ENCODE peak calls at places on chromosomes 1 and 21, in ten cellular contexts. One of them, this sample, is unnamed.

GRCh38 chr1:62688687-62689085 is 500 bp upstream of the DOCK7 start:
- DNase-seq in lower leg skin: no peak
- DNase-seq in uterus: no peak
- DNase-seq in pancreas: no peak
- DNase-seq in Calu3: no peak
- DNase-seq in RWPE2: no peak
- DNase-seq in GM13977: no peak
- DNase-seq in fibroblast of villous mesenchyme: peak
- DNase-seq in IMR-90: peak
- DNase-seq in cardiac muscle cell: no peak
- DNase-seq in this sample: no peak

GRCh38 chr1:50830621-50831020 is 129.4 kb downstream of the FAF1 start:
- DNase-seq in fibroblast of villous mesenchyme: no peak
- DNase-seq in cardiac muscle cell: no peak
- DNase-seq in pancreas: no peak
- DNase-seq in RWPE2: no peak
- DNase-seq in uterus: no peak
- DNase-seq in Calu3: no peak
- DNase-seq in IMR-90: peak
- DNase-seq in GM13977: no peak
- DNase-seq in lower leg skin: no peak
- DNase-seq in this sample: no peak

GRCh38 chr1:60859111-60859510 is 223.2 kb upstream of the NFIA start:
- DNase-seq in Calu3: no peak
- DNase-seq in RWPE2: no peak
- DNase-seq in GM13977: no peak
- DNase-seq in IMR-90: no peak
- DNase-seq in pancreas: no peak
- DNase-seq in uterus: no peak
- DNase-seq in lower leg skin: no peak
- DNase-seq in cardiac muscle cell: no peak
- DNase-seq in fibroblast of villous mesenchyme: no peak
- DNase-seq in this sample: no peak

GRCh38 chr1:97050501-97050900 is 328.9 kb downstream of the PTBP2 start:
- DNase-seq in cardiac muscle cell: peak
- DNase-seq in Calu3: peak
- DNase-seq in lower leg skin: no peak
- DNase-seq in GM13977: no peak
- DNase-seq in uterus: no peak
- DNase-seq in RWPE2: no peak
- DNase-seq in fibroblast of villous mesenchyme: peak
- DNase-seq in pancreas: no peak
- DNase-seq in IMR-90: peak
- DNase-seq in this sample: no peak

GRCh38 chr1:89198500-89199072 is at the start of gene GBP4:
- DNase-seq in GM13977: peak
- DNase-seq in RWPE2: no peak
- DNase-seq in uterus: peak
- DNase-seq in cardiac muscle cell: peak
- DNase-seq in pancreas: peak
- DNase-seq in IMR-90: peak
- DNase-seq in lower leg skin: no peak
- DNase-seq in Calu3: peak
- DNase-seq in fibroblast of villous mesenchyme: peak
- DNase-seq in this sample: peak

GRCh38 chr1:167111853-167112455 is 18.1 kb downstream of the STYXL2 start:
- DNase-seq in pancreas: no peak
- DNase-seq in RWPE2: no peak
- DNase-seq in cardiac muscle cell: no peak
- DNase-seq in IMR-90: no peak
- DNase-seq in GM13977: no peak
- DNase-seq in uterus: no peak
- DNase-seq in fibroblast of villous mesenchyme: no peak
- DNase-seq in lower leg skin: no peak
- DNase-seq in Calu3: no peak
- DNase-seq in this sample: no peak

GRCh38 chr1:923131-923990 is at the start of gene SAMD11:
- DNase-seq in uterus: peak
- DNase-seq in Calu3: peak
- DNase-seq in pancreas: peak
- DNase-seq in IMR-90: peak
- DNase-seq in lower leg skin: no peak
- DNase-seq in GM13977: no peak
- DNase-seq in fibroblast of villous mesenchyme: peak
- DNase-seq in RWPE2: no peak
- DNase-seq in cardiac muscle cell: peak
- DNase-seq in this sample: peak

GRCh38 chr1:1173061-1173792 is 453 bp upstream of the TTLL10 start:
- DNase-seq in uterus: no peak
- DNase-seq in Calu3: no peak
- DNase-seq in fibroblast of villous mesenchyme: no peak
- DNase-seq in lower leg skin: no peak
- DNase-seq in IMR-90: no peak
- DNase-seq in RWPE2: no peak
- DNase-seq in cardiac muscle cell: no peak
- DNase-seq in GM13977: no peak
- DNase-seq in pancreas: peak
- DNase-seq in this sample: no peak

GRCh38 chr21:36127250-36127904 is 7.5 kb upstream of the CBR3 start:
- DNase-seq in cardiac muscle cell: no peak
- DNase-seq in uterus: no peak
- DNase-seq in fibroblast of villous mesenchyme: no peak
- DNase-seq in Calu3: no peak
- DNase-seq in IMR-90: no peak
- DNase-seq in RWPE2: no peak
- DNase-seq in pancreas: no peak
- DNase-seq in GM13977: no peak
- DNase-seq in lower leg skin: no peak
- DNase-seq in this sample: peak

GRCh38 chr21:37164742-37165141 is 91.7 kb downstream of the TTC3 start:
- DNase-seq in fibroblast of villous mesenchyme: peak
- DNase-seq in GM13977: no peak
- DNase-seq in lower leg skin: no peak
- DNase-seq in RWPE2: no peak
- DNase-seq in Calu3: no peak
- DNase-seq in pancreas: no peak
- DNase-seq in uterus: no peak
- DNase-seq in cardiac muscle cell: no peak
- DNase-seq in IMR-90: no peak
- DNase-seq in this sample: no peak

GRCh38 chr21:41885341-41886024 is 6.3 kb upstream of the PRDM15 start:
- DNase-seq in lower leg skin: no peak
- DNase-seq in uterus: no peak
- DNase-seq in pancreas: no peak
- DNase-seq in Calu3: no peak
- DNase-seq in cardiac muscle cell: peak
- DNase-seq in RWPE2: no peak
- DNase-seq in IMR-90: peak
- DNase-seq in fibroblast of villous mesenchyme: peak
- DNase-seq in GM13977: peak
- DNase-seq in this sample: no peak

GRCh38 chr1:94335950-94336349 is 82.2 kb upstream of the ABCD3 start:
- DNase-seq in cardiac muscle cell: peak
- DNase-seq in fibroblast of villous mesenchyme: peak
- DNase-seq in GM13977: peak
- DNase-seq in lower leg skin: peak
- DNase-seq in RWPE2: no peak
- DNase-seq in Calu3: peak
- DNase-seq in pancreas: no peak
- DNase-seq in IMR-90: peak
- DNase-seq in uterus: peak
- DNase-seq in this sample: peak

GRCh38 chr1:209661081-209661480 is 8.9 kb upstream of the LAMB3 start:
- DNase-seq in lower leg skin: no peak
- DNase-seq in uterus: no peak
- DNase-seq in Calu3: no peak
- DNase-seq in GM13977: no peak
- DNase-seq in IMR-90: no peak
- DNase-seq in fibroblast of villous mesenchyme: peak
- DNase-seq in pancreas: no peak
- DNase-seq in RWPE2: no peak
- DNase-seq in cardiac muscle cell: no peak
- DNase-seq in this sample: no peak

GRCh38 chr1:209657918-209658317 is 5.7 kb upstream of the LAMB3 start:
- DNase-seq in fibroblast of villous mesenchyme: no peak
- DNase-seq in RWPE2: no peak
- DNase-seq in uterus: no peak
- DNase-seq in cardiac muscle cell: no peak
- DNase-seq in lower leg skin: no peak
- DNase-seq in IMR-90: no peak
- DNase-seq in Calu3: no peak
- DNase-seq in pancreas: no peak
- DNase-seq in GM13977: no peak
- DNase-seq in this sample: no peak

GRCh38 chr1:209662879-209663327 is 10.7 kb upstream of the LAMB3 start:
- DNase-seq in lower leg skin: no peak
- DNase-seq in cardiac muscle cell: no peak
- DNase-seq in RWPE2: no peak
- DNase-seq in Calu3: no peak
- DNase-seq in IMR-90: no peak
- DNase-seq in GM13977: no peak
- DNase-seq in fibroblast of villous mesenchyme: no peak
- DNase-seq in uterus: no peak
- DNase-seq in pancreas: no peak
- DNase-seq in this sample: no peak

GRCh38 chr1:209657140-209657879 is 5.1 kb upstream of the LAMB3 start:
- DNase-seq in fibroblast of villous mesenchyme: no peak
- DNase-seq in lower leg skin: no peak
- DNase-seq in uterus: no peak
- DNase-seq in pancreas: no peak
- DNase-seq in cardiac muscle cell: no peak
- DNase-seq in IMR-90: no peak
- DNase-seq in RWPE2: peak
- DNase-seq in GM13977: no peak
- DNase-seq in Calu3: no peak
- DNase-seq in this sample: no peak

GRCh38 chr1:209659909-209660308 is 7.7 kb upstream of the LAMB3 start:
- DNase-seq in Calu3: no peak
- DNase-seq in IMR-90: peak
- DNase-seq in cardiac muscle cell: no peak
- DNase-seq in fibroblast of villous mesenchyme: peak
- DNase-seq in uterus: no peak
- DNase-seq in GM13977: peak
- DNase-seq in lower leg skin: no peak
- DNase-seq in RWPE2: no peak
- DNase-seq in pancreas: no peak
- DNase-seq in this sample: no peak
- TF ChIP-seq CTCF in Calu3: no peak
- TF ChIP-seq CTCF in IMR-90: no peak
- TF ChIP-seq CTCF in cardiac muscle cell: no peak
- TF ChIP-seq CTCF in fibroblast of villous mesenchyme: no peak
- TF ChIP-seq CTCF in uterus: no peak
- TF ChIP-seq CTCF in GM13977: no peak
- TF ChIP-seq CTCF in lower leg skin: no peak
- TF ChIP-seq CTCF in RWPE2: no peak
- TF ChIP-seq CTCF in pancreas: no peak
- TF ChIP-seq CTCF in this sample: no peak

GRCh38 chr1:95957748-95958147 is 723.7 kb downstream of the RWDD3 start:
- DNase-seq in RWPE2: no peak
- DNase-seq in lower leg skin: no peak
- DNase-seq in pancreas: no peak
- DNase-seq in GM13977: no peak
- DNase-seq in Calu3: no peak
- DNase-seq in uterus: no peak
- DNase-seq in cardiac muscle cell: no peak
- DNase-seq in fibroblast of villous mesenchyme: no peak
- DNase-seq in IMR-90: no peak
- DNase-seq in this sample: no peak
- TF ChIP-seq CTCF in RWPE2: no peak
- TF ChIP-seq CTCF in lower leg skin: no peak
- TF ChIP-seq CTCF in pancreas: no peak
- TF ChIP-seq CTCF in GM13977: no peak
- TF ChIP-seq CTCF in Calu3: no peak
- TF ChIP-seq CTCF in uterus: no peak
- TF ChIP-seq CTCF in cardiac muscle cell: no peak
- TF ChIP-seq CTCF in fibroblast of villous mesenchyme: no peak
- TF ChIP-seq CTCF in IMR-90: no peak
- TF ChIP-seq CTCF in this sample: no peak

GRCh38 chr21:33641339-33642026 is at the start of gene CRYZL1:
- DNase-seq in pancreas: peak
- DNase-seq in cardiac muscle cell: peak
- DNase-seq in Calu3: peak
- DNase-seq in RWPE2: peak
- DNase-seq in uterus: peak
- DNase-seq in GM13977: peak
- DNase-seq in fibroblast of villous mesenchyme: peak
- DNase-seq in lower leg skin: peak
- DNase-seq in IMR-90: peak
- DNase-seq in this sample: peak
- TF ChIP-seq CTCF in pancreas: no peak
- TF ChIP-seq CTCF in cardiac muscle cell: no peak
- TF ChIP-seq CTCF in Calu3: no peak
- TF ChIP-seq CTCF in RWPE2: no peak
- TF ChIP-seq CTCF in uterus: no peak
- TF ChIP-seq CTCF in GM13977: no peak
- TF ChIP-seq CTCF in fibroblast of villous mesenchyme: no peak
- TF ChIP-seq CTCF in lower leg skin: no peak
- TF ChIP-seq CTCF in IMR-90: no peak
- TF ChIP-seq CTCF in this sample: no peak

GRCh38 chr1:143610196-143610595 is 361.6 kb downstream of the FAM72C start:
- DNase-seq in uterus: no peak
- DNase-seq in lower leg skin: no peak
- DNase-seq in cardiac muscle cell: no peak
- DNase-seq in RWPE2: no peak
- DNase-seq in pancreas: no peak
- DNase-seq in Calu3: no peak
- DNase-seq in fibroblast of villous mesenchyme: no peak
- DNase-seq in IMR-90: no peak
- DNase-seq in GM13977: no peak
- DNase-seq in this sample: no peak

GRCh38 chr1:143611159-143611558 is 360.6 kb downstream of the FAM72C start:
- DNase-seq in cardiac muscle cell: no peak
- DNase-seq in pancreas: no peak
- DNase-seq in GM13977: no peak
- DNase-seq in Calu3: no peak
- DNase-seq in fibroblast of villous mesenchyme: peak
- DNase-seq in lower leg skin: no peak
- DNase-seq in uterus: no peak
- DNase-seq in RWPE2: no peak
- DNase-seq in IMR-90: peak
- DNase-seq in this sample: no peak
- TF ChIP-seq CTCF in cardiac muscle cell: peak
- TF ChIP-seq CTCF in pancreas: no peak
- TF ChIP-seq CTCF in GM13977: no peak
- TF ChIP-seq CTCF in Calu3: no peak
- TF ChIP-seq CTCF in fibroblast of villous mesenchyme: peak
- TF ChIP-seq CTCF in lower leg skin: no peak
- TF ChIP-seq CTCF in uterus: no peak
- TF ChIP-seq CTCF in RWPE2: no peak
- TF ChIP-seq CTCF in IMR-90: peak
- TF ChIP-seq CTCF in this sample: no peak

GRCh38 chr1:13228343-13228781 is 2.4 kb upstream of the PRAMEF18 start:
- DNase-seq in pancreas: peak
- DNase-seq in lower leg skin: no peak
- DNase-seq in Calu3: peak
- DNase-seq in GM13977: peak
- DNase-seq in RWPE2: no peak
- DNase-seq in cardiac muscle cell: no peak
- DNase-seq in IMR-90: no peak
- DNase-seq in uterus: no peak
- DNase-seq in fibroblast of villous mesenchyme: no peak
- DNase-seq in this sample: peak
- TF ChIP-seq CTCF in pancreas: peak
- TF ChIP-seq CTCF in lower leg skin: no peak
- TF ChIP-seq CTCF in Calu3: peak
- TF ChIP-seq CTCF in GM13977: peak
- TF ChIP-seq CTCF in RWPE2: peak
- TF ChIP-seq CTCF in cardiac muscle cell: no peak
- TF ChIP-seq CTCF in IMR-90: no peak
- TF ChIP-seq CTCF in uterus: no peak
- TF ChIP-seq CTCF in fibroblast of villous mesenchyme: no peak
- TF ChIP-seq CTCF in this sample: peak

This sample was measured in right atrium auricular region.